ENCODE peak calls at places on chromosome 6, in six cellular contexts. G, A, C, R, K and P are unnamed samples.

GRCh38 chr6:35343092-35343834 is 905 bp downstream of the PPARD start:
- DNase-seq in G (no peak), A (no peak), C (no peak), R (no peak), K (no peak), P (no peak)

GRCh38 chr6:524803-525202 is 132.1 kb downstream of the HUS1B start:
- DNase-seq in G (no peak), A (no peak), C (no peak), R (no peak), K (no peak), P (no peak)

GRCh38 chr6:74087898-74088297 is 391.9 kb downstream of the CD109 start:
- DNase-seq in G (no peak), A (no peak), C (no peak), R (no peak), K (no peak), P (no peak)

GRCh38 chr6:149477544-149477943 is 7.3 kb downstream of the ZC3H12D start:
- DNase-seq in G (no peak), A (no peak), C (no peak), R (no peak), K (no peak), P (no peak)

GRCh38 chr6:15296249-15296648 is 50.4 kb downstream of the JARID2 start:
- DNase-seq in G (no peak), A (no peak), C (no peak), R (no peak), K (no peak), P (no peak)

GRCh38 chr6:129645371-129646139 is 64.4 kb downstream of the ARHGAP18 start:
- DNase-seq in G (no peak), A (no peak), C (no peak), R (no peak), K (no peak), P (no peak)

GRCh38 chr6:79570802-79571367 is 33.7 kb upstream of the LCA5 start:
- DNase-seq in G (no peak), A (no peak), C (no peak), R (no peak), K (no peak), P (no peak)

GRCh38 chr6:34095741-34096140 is 50.1 kb downstream of the GRM4 start:
- DNase-seq in G (no peak), A (no peak), C (no peak), R (no peak), K (no peak), P (no peak)

GRCh38 chr6:1641391-1641790 is 31.7 kb downstream of the FOXC1 start:
- DNase-seq in G (no peak), A (no peak), C (no peak), R (no peak), K (peak), P (no peak)

GRCh38 chr6:20212392-20213111 is at the start of gene MBOAT1:
- DNase-seq in G (peak), A (peak), C (peak), R (peak), K (peak), P (peak)

GRCh38 chr6:30611150-30611855 is 5.7 kb downstream of the PPP1R10 start:
- DNase-seq in G (no peak), A (no peak), C (no peak), R (no peak), K (no peak), P (no peak)

GRCh38 chr6:11198663-11199603 is 33.5 kb downstream of the NEDD9 start:
- DNase-seq in G (no peak), A (peak), C (no peak), R (no peak), K (no peak), P (no peak)

GRCh38 chr6:17394192-17394611 is 807 bp downstream of the CAP2 start:
- DNase-seq in G (no peak), A (peak), C (no peak), R (no peak), K (peak), P (peak)

GRCh38 chr6:159334068-159334467 is 164.9 kb downstream of the FNDC1 start:
- DNase-seq in G (no peak), A (no peak), C (no peak), R (no peak), K (no peak), P (no peak)